ENCODE peak calls at places on chromosomes 16 and 17, in four cellular contexts. B is lung, A is tibial artery, L is GM23338. J is an unnamed sample.
A peak's percentile ranks its signal among the peaks of the same experiment; 100 is the strongest.

GRCh38 chr17:64154321-64155089 is 24.6 kb upstream of the ERN1 start:
- DNase-seq in B (no peak), A (peak; percentile 61), L (peak; percentile 11), J (no peak)

GRCh38 chr17:41054025-41054424 is 1.0 kb downstream of the KRTAP2-2 start:
- DNase-seq in B (no peak), A (no peak), L (no peak), J (no peak)

GRCh38 chr17:43308999-43309398 is 75.2 kb upstream of the RNU2-1 start:
- DNase-seq in B (no peak), A (no peak), L (no peak), J (no peak)

GRCh38 chr17:81128774-81129173 is 36.5 kb upstream of the PVALEF start:
- DNase-seq in B (no peak), A (no peak), L (no peak), J (no peak)

GRCh38 chr17:6461792-6462524 is 17.7 kb downstream of the PIMREG start:
- DNase-seq in B (no peak), A (no peak), L (peak; percentile 85), J (no peak)

GRCh38 chr17:40596261-40596919 is 31.1 kb upstream of the CCR7 start:
- DNase-seq in B (no peak), A (no peak), L (peak; percentile 54), J (no peak)

GRCh38 chr17:75535119-75535537 is 9.6 kb downstream of the LLGL2 start:
- DNase-seq in B (no peak), A (no peak), L (no peak), J (no peak)

GRCh38 chr16:30488764-30489595 is 16.4 kb downstream of the ITGAL start:
- DNase-seq in B (no peak), A (no peak), L (peak; percentile 44), J (no peak)

GRCh38 chr16:81632392-81633146 is 146.5 kb upstream of the PLCG2 start:
- DNase-seq in B (peak; percentile 43), A (peak; percentile 72), L (no peak), J (no peak)

GRCh38 chr16:11742041-11742535 is 569 bp downstream of the TXNDC11 start:
- DNase-seq in B (peak; percentile 51), A (peak; percentile 77), L (no peak), J (peak; percentile 83)
- H3K4me3 ChIP-seq in B (peak overlapping the region; percentile 98), A (peak overlapping the region; percentile 92), L (peak overlapping the region; percentile 87), J (peak overlapping the region; percentile 36)

GRCh38 chr17:74427048-74427762 is 4.7 kb upstream of the GPRC5C start:
- DNase-seq in B (peak; percentile 59), A (peak; percentile 68), L (peak; percentile 36), J (no peak)
- H3K27ac ChIP-seq in B (peak overlapping the region; percentile 91), A (peak overlapping the region; percentile 93), L (no peak overlapping the region), J (peak overlapping the region; percentile 14)

GRCh38 chr16:88593910-88594309 is 23.7 kb downstream of the ZC3H18 start:
- DNase-seq in B (no peak), A (no peak), L (no peak), J (no peak)

GRCh38 chr16:88595101-88595500 is 24.9 kb downstream of the ZC3H18 start:
- DNase-seq in B (no peak), A (no peak), L (no peak), J (no peak)

GRCh38 chr16:88597856-88598491 is 27.8 kb downstream of the ZC3H18 start:
- DNase-seq in B (no peak), A (no peak), L (no peak), J (no peak)

GRCh38 chr16:88595921-88596320 is 25.7 kb downstream of the ZC3H18 start:
- DNase-seq in B (no peak), A (no peak), L (no peak), J (no peak)

GRCh38 chr16:88596477-88596876 is 26.3 kb downstream of the ZC3H18 start:
- DNase-seq in B (no peak), A (no peak), L (no peak), J (no peak)
- H3K4me1 ChIP-seq in B (no peaks in the 10 kb centered on the region), A (no peaks in the 10 kb centered on the region), L (no peaks in the 10 kb centered on the region), J (no peaks in the 10 kb centered on the region)

DNA sequence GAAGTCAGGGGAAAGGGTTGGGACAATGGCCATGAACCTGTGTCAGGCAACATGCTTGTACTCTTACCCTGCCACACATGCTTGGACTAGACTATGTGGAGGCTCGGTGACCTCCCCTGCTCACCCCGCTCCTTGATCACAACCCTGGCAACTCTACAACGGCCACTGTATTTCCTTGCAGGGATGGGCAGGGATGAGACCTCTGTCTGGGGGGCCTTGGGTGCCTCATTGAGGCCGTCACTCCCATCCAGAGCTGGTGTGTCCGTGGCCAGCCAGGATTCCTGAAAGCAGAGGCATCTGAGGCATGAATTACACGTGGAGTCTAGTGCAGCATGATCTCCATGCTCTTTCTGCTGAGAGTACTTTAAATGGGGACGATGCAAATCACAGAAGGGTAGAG is 948 bp downstream of the PLA2G15 start:
- DNase-seq in B (no peak), A (no peak), L (no peak), J (no peak)
- H3K4me3 ChIP-seq in B (peak overlapping the region; percentile 88), A (peak overlapping the region; percentile 95), L (peak overlapping the region; percentile 95), J (no peak overlapping the region)

DNA sequence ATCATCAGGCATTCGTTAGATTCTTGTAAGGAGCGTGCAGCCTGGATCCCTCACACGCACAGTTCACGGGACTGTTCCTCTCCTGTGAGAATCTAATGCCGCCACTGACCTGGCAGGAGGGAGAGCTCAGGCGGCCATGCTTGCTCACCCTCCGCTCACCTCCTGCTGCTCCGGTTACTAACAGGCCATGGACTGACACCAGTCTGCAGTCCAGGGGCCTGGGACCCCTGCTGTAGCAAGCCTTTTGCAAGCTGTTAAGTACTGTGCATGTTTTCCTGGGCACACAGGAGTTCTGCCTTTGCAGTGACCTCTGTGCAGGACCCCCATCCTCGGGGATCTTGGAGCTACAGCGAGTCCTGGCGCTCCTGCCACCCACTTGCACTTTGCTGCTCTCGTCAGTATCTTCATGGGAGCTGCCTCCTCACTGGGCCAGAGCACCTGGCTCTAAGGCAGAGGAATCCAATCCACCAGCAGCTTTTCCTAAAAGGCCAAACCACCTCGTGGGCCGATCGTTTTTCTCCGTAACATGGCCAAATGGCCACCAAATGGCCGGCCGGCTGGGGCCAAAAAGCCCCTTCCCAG is 230.6 kb downstream of the FOXL1 start:
- DNase-seq in B (no peak), A (no peak), L (no peak), J (no peak)
- H3K27ac ChIP-seq in B (no peak overlapping the region), A (no peak overlapping the region), L (no peak overlapping the region), J (no peak overlapping the region)

DNA sequence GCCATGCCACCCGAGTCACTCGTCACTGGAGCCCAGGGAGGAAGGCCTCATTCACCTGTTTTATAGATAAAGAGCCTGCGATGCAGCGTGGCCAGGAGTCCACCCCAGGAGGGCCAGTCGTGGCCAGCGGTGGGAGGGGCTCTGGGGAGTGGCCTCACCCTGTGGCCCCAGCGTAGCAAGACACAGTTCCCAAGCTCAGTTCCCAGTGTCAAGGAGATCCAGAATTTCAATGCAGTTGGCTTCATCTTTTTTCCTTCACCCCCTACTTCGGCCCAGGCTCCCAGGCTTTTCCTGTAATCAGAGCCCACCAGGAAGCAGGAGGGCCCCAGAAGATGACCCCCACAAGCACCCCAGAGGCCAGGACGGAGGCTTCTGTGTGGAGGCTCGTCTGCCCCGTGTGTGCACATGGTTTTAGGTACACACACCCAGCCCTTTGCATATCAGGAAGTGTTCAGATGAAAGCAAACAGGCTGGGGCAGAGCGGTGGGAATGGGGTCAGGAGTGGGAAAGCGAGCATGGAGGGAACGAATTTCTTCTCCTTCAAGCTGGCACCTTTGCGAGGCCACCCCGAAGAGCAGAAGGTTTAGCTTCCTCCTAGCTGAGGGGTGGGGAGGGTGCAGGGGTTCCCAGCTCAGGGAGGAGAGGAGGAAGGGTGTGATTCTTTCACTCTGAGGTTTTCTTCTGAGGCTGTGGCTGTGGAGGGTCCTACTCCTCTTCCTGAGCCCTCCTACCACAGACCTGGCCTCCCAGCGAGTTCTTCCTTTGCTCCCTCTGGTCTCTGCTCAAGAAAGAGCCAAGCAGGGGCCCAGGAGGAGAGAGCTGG is 83.7 kb downstream of the ABR start:
- DNase-seq in B (no peak), A (no peak), L (no peak), J (no peak)
- H3K4me1 ChIP-seq in B (no peaks in the 10 kb centered on the region), A (no peaks in the 10 kb centered on the region), L (no peaks in the 10 kb centered on the region), J (no peaks in the 10 kb centered on the region)

GRCh38 chr16:13068912-13069583 is 167.7 kb downstream of the SHISA9 start:
- DNase-seq in B (no peak), A (no peak), L (no peak), J (no peak)

GRCh38 chr16:13067648-13068047 is 166.2 kb downstream of the SHISA9 start:
- DNase-seq in B (no peak), A (no peak), L (no peak), J (no peak)

GRCh38 chr16:13064821-13065220 is 163.4 kb downstream of the SHISA9 start:
- DNase-seq in B (no peak), A (no peak), L (peak; percentile 33), J (no peak)

DNA sequence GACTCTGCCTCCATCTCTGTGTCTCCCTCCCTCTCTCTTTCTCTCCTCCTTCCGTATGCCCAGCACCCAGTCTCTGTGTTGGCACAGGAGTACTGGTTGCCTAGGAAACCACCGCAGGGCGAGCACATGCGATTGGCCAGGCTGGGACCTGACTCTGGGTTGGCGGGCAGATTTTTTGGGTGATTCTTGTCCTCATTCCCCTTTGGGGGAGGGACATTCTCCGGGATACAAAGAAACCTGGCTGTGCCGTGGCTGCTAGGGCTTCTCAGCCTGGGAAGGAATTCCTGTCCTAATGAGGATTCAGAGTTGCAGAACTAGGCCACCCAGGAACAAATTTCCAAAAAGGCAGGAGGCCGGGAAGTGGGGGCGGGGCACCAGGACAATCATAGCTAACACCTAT is 168.9 kb downstream of the SHISA9 start:
- DNase-seq in B (no peak), A (no peak), L (peak; percentile 98), J (no peak)
- H3K4me3 ChIP-seq in B (no peak overlapping the region), A (no peak overlapping the region), L (no peak overlapping the region), J (no peak overlapping the region)

GRCh38 chr16:27725271-27726010 is 175.5 kb downstream of the KATNIP start:
- DNase-seq in B (no peak), A (no peak), L (no peak), J (no peak)
- H3K27ac ChIP-seq in B (no peak overlapping the region), A (no peak overlapping the region), L (no peak overlapping the region), J (no peak overlapping the region)

J was measured in aorta.